ENCODE peak calls at places on chromosomes 6 and 20, in nine cellular contexts. X is skeletal muscle cell; T is Calu3; J is T1000; N is sciatic nerve; P is activated naive CD8-positive, alpha-beta T cell treated with anti-CD3 and anti-CD28 coated beads for 36 hours; B is mesenchymal stem cell; V is ecto neural progenitor cell; Z is activated gamma-delta T cell treated with Interleukin-2 at 50 U/mL for 16 hours. W is an unnamed sample.
A peak's percentile ranks its signal among the peaks of the same experiment; 100 is the strongest.

GRCh38 chr6:125046107-125046925 is 84.1 kb downstream of the RNF217 start:
- DNase-seq in X (no peak), T (no peak), J (peak; percentile 54), N (no peak), P (no peak), B (peak; percentile 62), V (peak; percentile 52), Z (no peak), W (no peak)

GRCh38 chr20:9374068-9374467 is 140.3 kb upstream of the LAMP5 start:
- DNase-seq in X (no peak), T (no peak), J (no peak), N (no peak), P (no peak), B (no peak), V (no peak), Z (no peak), W (no peak)

GRCh38 chr6:142696689-142697088 is 248.3 kb downstream of the HIVEP2 start:
- DNase-seq in X (no peak), T (peak; percentile 63), J (no peak), N (no peak), P (no peak), B (no peak), V (no peak), Z (no peak), W (no peak)

GRCh38 chr20:25692499-25692898 is 4.2 kb downstream of the ZNF337 start:
- DNase-seq in X (no peak), T (no peak), J (no peak), N (no peak), P (no peak), B (peak; percentile 29), V (no peak), Z (no peak), W (no peak)

GRCh38 chr6:142301421-142302391 is at the start of gene ADGRG6:
- DNase-seq in X (no peak), T (peak; percentile 77), J (no peak), N (peak; percentile 72), P (peak; percentile 78), B (peak; percentile 54), V (peak; percentile 77), Z (peak; percentile 15), W (no peak)

GRCh38 chr20:35602851-35603495 is 12.7 kb upstream of the SPAG4 start:
- DNase-seq in X (no peak), T (no peak), J (no peak), N (no peak), P (no peak), B (no peak), V (no peak), Z (no peak), W (no peak)

GRCh38 chr6:36649721-36650484 is 28.6 kb upstream of the CDKN1A start:
- DNase-seq in X (no peak), T (no peak), J (no peak), N (no peak), P (no peak), B (no peak), V (no peak), Z (no peak), W (no peak)

GRCh38 chr20:58907481-58908137 is 55.1 kb downstream of the GNAS start:
- DNase-seq in X (peak; percentile 99), T (peak; percentile 58), J (peak; percentile 32), N (peak; percentile 92), P (peak; percentile 59), B (peak; percentile 99), V (no peak), Z (peak; percentile 47), W (peak; percentile 94)

W was measured in brain pericyte.